ENCODE peak calls at places on chromosomes 4 and X, in seven cellular contexts. R is hepatocyte, N is GM23248, S is fibroblast of lung, F is SK-N-SH, K is K562, U is endothelial cell of umbilical vein. W is an unnamed sample.

GRCh38 chrX:132119283-132119682 is 8.5 kb downstream of the FRMD7 start:
- DNase-seq in R (no peak), N (no peak), S (no peak), F (no peak), K (no peak), U (no peak), W (no peak)

GRCh38 chr4:163332526-163333405 is at the start of gene NPY1R:
- DNase-seq in R (peak), N (peak), S (peak), F (peak), K (peak), U (peak), W (peak)

GRCh38 chr4:6892190-6892908 is 17.3 kb upstream of the TBC1D14 start:
- DNase-seq in R (peak), N (peak), S (peak), F (no peak), K (peak), U (no peak), W (peak)

GRCh38 chr4:176726803-176727202 is 65.9 kb downstream of the VEGFC start:
- DNase-seq in R (peak), N (no peak), S (peak), F (no peak), K (no peak), U (no peak), W (peak)

GRCh38 chr4:65482410-65482809 is 187.9 kb downstream of the EPHA5 start:
- DNase-seq in R (no peak), N (peak), S (peak), F (no peak), K (no peak), U (peak), W (peak)

GRCh38 chrX:100407784-100408642 is 2.1 kb downstream of the PCDH19 start:
- DNase-seq in R (no peak), N (no peak), S (peak), F (no peak), K (no peak), U (peak), W (no peak)

GRCh38 chr4:152454398-152455011 is 81.4 kb downstream of the FBXW7 start:
- DNase-seq in R (peak), N (peak), S (peak), F (peak), K (no peak), U (peak), W (peak)

GRCh38 chr4:168736831-168737230 is 240.0 kb downstream of the PALLD start:
- DNase-seq in R (no peak), N (no peak), S (no peak), F (no peak), K (no peak), U (no peak), W (no peak)

GRCh38 chr4:177505171-177505615 is 63.0 kb upstream of the AGA start:
- DNase-seq in R (peak), N (no peak), S (no peak), F (no peak), K (peak), U (no peak), W (no peak)

GRCh38 chrX:40513012-40513411 is 67.8 kb upstream of the ATP6AP2 start:
- DNase-seq in R (no peak), N (no peak), S (no peak), F (no peak), K (no peak), U (no peak), W (no peak)

GRCh38 chrX:39910651-39911050 is 187.1 kb downstream of the BCOR start:
- DNase-seq in R (no peak), N (no peak), S (no peak), F (no peak), K (no peak), U (no peak), W (no peak)

GRCh38 chr4:81466841-81467671 is 4.7 kb downstream of the RASGEF1B start:
- DNase-seq in R (peak), N (peak), S (peak), F (peak), K (peak), U (peak), W (peak)

GRCh38 chr4:122548452-122548851 is 72.4 kb downstream of the IL21 start:
- DNase-seq in R (no peak), N (no peak), S (peak), F (no peak), K (no peak), U (no peak), W (peak)

GRCh38 chrX:56794404-56794803 is 65.4 kb downstream of the NBDY start:
- DNase-seq in R (no peak), N (no peak), S (no peak), F (no peak), K (no peak), U (no peak), W (no peak)

GRCh38 chr4:171473155-171473554 is 340.0 kb upstream of the GALNTL6 start:
- DNase-seq in R (no peak), N (no peak), S (no peak), F (no peak), K (no peak), U (no peak), W (no peak)

GRCh38 chr4:60944070-60944469 is 256.1 kb upstream of the ADGRL3 start:
- DNase-seq in R (no peak), N (no peak), S (no peak), F (no peak), K (no peak), U (no peak), W (no peak)

GRCh38 chrX:12971282-12972003 is 3.5 kb upstream of the TMSB4X start:
- DNase-seq in R (no peak), N (no peak), S (no peak), F (no peak), K (no peak), U (no peak), W (no peak)

GRCh38 chrX:70134116-70134477 is 850 bp downstream of the IGBP1 start:
- DNase-seq in R (peak), N (peak), S (peak), F (no peak), K (peak), U (no peak), W (no peak)

GRCh38 chr4:38069271-38069760 is 109.1 kb downstream of the PTTG2 start:
- DNase-seq in R (peak), N (peak), S (peak), F (peak), K (peak), U (peak), W (peak)

GRCh38 chrX:72268601-72269365 is 8.3 kb downstream of the RPS4X start:
- DNase-seq in R (peak), N (peak), S (peak), F (no peak), K (no peak), U (no peak), W (peak)

GRCh38 chr4:95535180-95535579 is 13.6 kb downstream of the UNC5C start:
- DNase-seq in R (no peak), N (no peak), S (no peak), F (no peak), K (no peak), U (no peak), W (no peak)

GRCh38 chrX:115897956-115898355 is 272.6 kb upstream of the AGTR2 start:
- DNase-seq in R (no peak), N (no peak), S (no peak), F (no peak), K (no peak), U (no peak), W (no peak)

GRCh38 chr4:108466936-108467902 is 153.2 kb upstream of the RPL34 start:
- DNase-seq in R (no peak), N (peak), S (peak), F (no peak), K (no peak), U (no peak), W (peak)

GRCh38 chr4:16029329-16029728 is 54.5 kb downstream of the PROM1 start:
- DNase-seq in R (no peak), N (peak), S (peak), F (no peak), K (no peak), U (no peak), W (peak)

GRCh38 chr4:185108669-185109068 is 34.4 kb upstream of the SLC25A4 start:
- DNase-seq in R (no peak), N (no peak), S (no peak), F (no peak), K (no peak), U (no peak), W (no peak)

DNA sequence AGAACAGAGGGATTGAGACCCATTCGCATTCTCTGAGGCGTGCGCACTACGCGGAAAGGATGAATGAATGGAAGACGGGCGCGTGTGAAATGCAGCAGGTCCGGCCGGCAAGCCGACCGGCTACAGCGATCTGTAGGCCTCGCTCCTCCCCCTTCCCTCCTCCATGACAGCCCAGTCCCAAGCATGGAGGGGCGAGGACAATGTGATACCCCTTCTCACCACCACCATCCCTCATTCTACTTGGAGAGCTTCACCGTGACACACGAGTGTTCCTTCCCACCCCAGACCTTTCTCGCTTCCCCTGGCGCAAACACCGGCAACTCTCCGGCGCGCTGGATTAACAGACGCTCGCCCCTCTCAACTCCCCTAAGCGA is 815 bp downstream of the EIF4E start:
- DNase-seq in R (peak), N (peak), S (peak), F (peak), K (peak), U (peak), W (peak)
- H2AFZ ChIP-seq in R (peak), N (peak), S (peak), F (peak), K (peak), U (peak), W (peak)

DNA sequence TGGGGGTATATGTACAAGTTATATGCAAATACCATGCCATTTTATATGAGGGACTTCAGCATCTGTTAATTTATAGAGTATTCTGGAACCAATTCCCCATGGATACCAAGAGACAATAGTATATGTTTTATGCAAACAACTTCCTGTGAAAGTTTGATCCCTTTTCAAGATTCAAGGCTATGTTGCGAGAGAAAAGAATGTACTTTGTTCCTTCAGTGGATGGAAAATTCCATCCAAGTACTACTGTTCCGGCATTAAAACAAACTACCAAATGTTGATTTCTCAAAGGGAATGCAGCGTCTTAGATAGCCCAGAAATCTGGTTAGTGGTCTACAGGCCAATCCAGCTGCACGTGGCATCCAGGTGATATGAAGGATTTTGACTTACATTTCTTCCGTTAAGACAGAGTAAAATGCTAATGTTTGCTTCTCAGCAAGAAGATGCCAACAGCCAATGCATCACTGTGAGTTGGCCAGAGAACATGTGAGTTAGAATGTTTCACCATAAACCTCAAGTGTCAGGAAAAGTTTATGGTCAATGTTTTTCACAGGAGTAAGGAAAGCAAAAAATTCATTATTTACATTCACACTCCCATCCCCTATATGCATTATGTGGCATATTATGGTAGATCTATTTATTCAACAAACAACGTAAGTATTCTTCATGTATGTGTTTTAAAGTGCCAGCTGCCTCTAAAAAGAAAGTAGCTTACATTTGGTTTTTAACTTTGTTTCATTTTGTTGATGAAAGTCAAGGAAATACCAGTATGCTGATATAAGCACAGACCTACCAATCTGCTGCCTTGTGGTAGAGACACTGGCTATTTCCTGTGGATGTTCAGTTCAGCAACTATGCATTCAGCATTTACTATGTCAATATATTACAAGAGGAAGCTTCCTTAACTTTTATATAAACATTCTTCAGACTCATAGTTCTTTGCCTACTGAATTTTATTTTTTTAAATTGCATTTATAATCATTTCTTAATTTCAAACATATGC is 44.4 kb downstream of the METTL14 start:
- DNase-seq in R (no peak), N (peak), S (peak), F (no peak), K (no peak), U (peak), W (peak)
- H3K4me2 ChIP-seq in R (no peak), N (peak), S (peak), F (peak), K (no peak), U (no peak), W (peak)

GRCh38 chrX:6693051-6693450 is 158.1 kb upstream of the VCX3A start:
- DNase-seq in R (no peak), N (no peak), S (no peak), F (no peak), K (no peak), U (no peak), W (no peak)

GRCh38 chrX:6695717-6696116 is 160.8 kb upstream of the VCX3A start:
- DNase-seq in R (no peak), N (no peak), S (no peak), F (no peak), K (no peak), U (no peak), W (no peak)

GRCh38 chrX:6694977-6695376 is 160.1 kb upstream of the VCX3A start:
- DNase-seq in R (no peak), N (no peak), S (no peak), F (no peak), K (no peak), U (no peak), W (no peak)
- H2AFZ ChIP-seq in R (no peak), N (no peak), S (no peak), F (no peak), K (no peak), U (no peak), W (no peak)

GRCh38 chr4:139176299-139177048 is 544 bp downstream of the ELF2 start:
- DNase-seq in R (peak), N (peak), S (peak), F (peak), K (peak), U (peak), W (peak)
- H3K4me2 ChIP-seq in R (peak), N (peak), S (peak), F (peak), K (peak), U (peak), W (peak)

GRCh38 chr4:156280726-156281125 is 327.1 kb upstream of the CTSO start:
- DNase-seq in R (no peak), N (no peak), S (no peak), F (no peak), K (no peak), U (no peak), W (no peak)
- H2AFZ ChIP-seq in R (no peak), N (peak), S (peak), F (no peak), K (no peak), U (no peak), W (no peak)

DNA sequence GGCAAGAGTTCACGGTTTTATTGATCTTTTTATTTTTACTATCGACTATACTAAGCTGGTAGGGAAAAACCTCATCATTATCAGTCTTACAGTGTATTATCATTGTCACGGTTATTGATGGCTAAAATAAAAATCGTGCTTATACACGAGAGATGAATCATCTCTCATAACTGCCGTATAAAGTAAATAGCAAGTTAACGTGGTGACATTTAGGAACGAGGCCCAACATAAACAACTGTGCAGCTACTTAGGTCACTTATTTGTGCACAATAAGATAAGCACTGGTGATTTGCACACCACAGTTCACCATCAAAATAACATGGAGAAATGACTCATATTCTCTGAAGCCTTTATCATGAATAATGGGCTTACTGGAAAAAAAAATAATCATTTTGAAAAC is 482.1 kb upstream of the TENM3 start:
- DNase-seq in R (no peak), N (no peak), S (peak), F (no peak), K (no peak), U (no peak), W (peak)
- H3K4me2 ChIP-seq in R (no peak), N (no peak), S (no peak), F (no peak), K (no peak), U (no peak), W (peak)

GRCh38 chr4:107380190-107380589 is 339.8 kb downstream of the PAPSS1 start:
- DNase-seq in R (no peak), N (no peak), S (no peak), F (no peak), K (no peak), U (no peak), W (no peak)
- H2AFZ ChIP-seq in R (no peak), N (peak), S (no peak), F (peak), K (no peak), U (no peak), W (no peak)

GRCh38 chrX:104255465-104255864 is 732 bp upstream of the ESX1 start:
- DNase-seq in R (no peak), N (no peak), S (no peak), F (no peak), K (no peak), U (peak), W (no peak)

GRCh38 chrX:104253567-104254441 is 929 bp downstream of the ESX1 start:
- DNase-seq in R (no peak), N (peak), S (no peak), F (peak), K (no peak), U (no peak), W (no peak)

GRCh38 chrX:104250470-104250869 is 4.3 kb downstream of the ESX1 start:
- DNase-seq in R (no peak), N (no peak), S (no peak), F (no peak), K (no peak), U (no peak), W (no peak)

GRCh38 chrX:104254442-104255115 is at the start of gene ESX1:
- DNase-seq in R (no peak), N (peak), S (no peak), F (no peak), K (no peak), U (peak), W (no peak)
- H3K4me2 ChIP-seq in R (peak), N (no peak), S (peak), F (no peak), K (no peak), U (peak), W (peak)

DNA sequence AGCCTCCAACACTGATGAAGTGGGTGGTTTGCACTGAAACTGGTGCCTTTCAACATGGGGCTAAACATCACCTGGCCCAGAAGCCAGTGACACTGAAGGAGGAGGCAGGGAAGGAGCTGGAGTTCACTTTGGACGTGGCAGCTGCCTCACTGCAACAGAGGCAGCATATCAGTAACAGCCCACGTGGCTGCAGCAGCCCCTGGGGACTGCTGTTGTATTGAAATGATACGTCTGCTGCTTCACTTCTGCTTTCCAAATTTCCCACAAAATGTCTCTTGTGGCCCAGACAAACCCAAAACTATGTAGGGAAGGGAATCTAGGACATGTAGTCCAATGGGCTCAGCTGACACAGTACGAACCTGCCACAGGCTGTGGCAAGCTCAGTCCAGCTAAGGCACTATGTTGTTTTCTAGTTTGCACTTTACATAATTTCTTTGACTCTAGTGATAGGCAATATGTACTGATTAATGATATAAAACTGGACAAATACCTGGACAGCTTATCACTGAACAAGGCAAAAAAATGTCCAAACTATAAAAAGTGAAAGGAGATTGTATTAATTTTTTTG is 84.7 kb upstream of the RAPGEF2 start:
- DNase-seq in R (no peak), N (no peak), S (no peak), F (no peak), K (no peak), U (no peak), W (no peak)
- H2AFZ ChIP-seq in R (no peak), N (no peak), S (peak), F (no peak), K (peak), U (no peak), W (no peak)

GRCh38 chr4:7942019-7942556 is 2.4 kb upstream of the AFAP1 start:
- DNase-seq in R (no peak), N (no peak), S (no peak), F (no peak), K (no peak), U (no peak), W (no peak)

GRCh38 chr4:7943211-7943610 is 3.5 kb upstream of the AFAP1 start:
- DNase-seq in R (no peak), N (no peak), S (no peak), F (no peak), K (no peak), U (no peak), W (no peak)

GRCh38 chr4:7945709-7946380 is 6.2 kb upstream of the AFAP1 start:
- DNase-seq in R (no peak), N (no peak), S (no peak), F (no peak), K (no peak), U (no peak), W (no peak)

GRCh38 chr4:7947927-7948326 is 8.3 kb upstream of the AFAP1 start:
- DNase-seq in R (no peak), N (no peak), S (no peak), F (no peak), K (no peak), U (no peak), W (no peak)

GRCh38 chr4:7944568-7945220 is 5.0 kb upstream of the AFAP1 start:
- DNase-seq in R (no peak), N (peak), S (peak), F (no peak), K (no peak), U (no peak), W (no peak)
- H3K4me2 ChIP-seq in R (no peak), N (no peak), S (no peak), F (no peak), K (no peak), U (no peak), W (no peak)

W was measured in astrocyte.